ENCODE peak calls at places on chromosomes 16 and 17, in four cellular contexts. P, Y, J and I are unnamed samples.

GRCh38 chr17:77327566-77328463 is 187.0 kb downstream of the SEC14L1 start:
- DNase-seq in Y (no peak), P (no peak), J (no peak), I (no peak)

GRCh38 chr17:77061711-77062110 is 79.1 kb upstream of the SEC14L1 start:
- DNase-seq in P (no peak), J (no peak), Y (no peak), I (no peak)

GRCh38 chr17:43938838-43939182 is 3.5 kb downstream of the PPY start:
- DNase-seq in Y (no peak), P (no peak), J (no peak), I (no peak)

GRCh38 chr17:74549343-74549742 is 3.4 kb upstream of the CD300C start:
- DNase-seq in Y (no peak), J (no peak), P (no peak), I (no peak)

GRCh38 chr17:61467416-61468262 is 15.4 kb downstream of the TBX4 start:
- DNase-seq in Y (no peak), J (no peak), P (no peak), I (no peak)

GRCh38 chr16:30472328-30472942 is at the start of gene ITGAL:
- DNase-seq in Y (peak), P (peak), J (no peak), I (peak)

GRCh38 chr16:10992797-10993196 is 48.4 kb downstream of the CLEC16A start:
- DNase-seq in Y (no peak), P (no peak), J (no peak), I (no peak)

GRCh38 chr16:75044800-75045361 is 46.1 kb downstream of the ZNRF1 start:
- DNase-seq in Y (no peak), P (no peak), J (no peak), I (no peak)

GRCh38 chr17:74738051-74738996 is 1.3 kb downstream of the RAB37 start:
- DNase-seq in P (no peak), Y (peak), J (peak), I (peak)

GRCh38 chr17:76645481-76645880 is 1.9 kb upstream of the ST6GALNAC1 start:
- DNase-seq in P (peak), J (no peak), Y (no peak), I (no peak)

GRCh38 chr16:26787924-26788323 is 278.8 kb upstream of the C16orf82 start:
- DNase-seq in P (no peak), Y (no peak), J (no peak), I (no peak)

GRCh38 chr16:68190099-68190498 is 45.8 kb downstream of the ESRP2 start:
- DNase-seq in J (no peak), Y (no peak), P (no peak), I (no peak)